ENCODE peak calls at places on chromosomes 2 and 18, in seven cellular contexts. One of them, this sample, is unnamed.
A peak's percentile ranks its signal among the peaks of the same experiment; 100 is the strongest.

GRCh38 chr2:224997802-224998201 is 44.5 kb downstream of the DOCK10 start:
- DNase-seq in upper lobe of right lung: no peak
- DNase-seq in DMS 273 treated with DMSO at 0.1 percent for 48 hours: no peak
- DNase-seq in T-cell: no peak
- DNase-seq in COR-L47: no peak
- DNase-seq in NCI-H510A treated with DMSO at 0.1 percent for 48 hours: no peak
- DNase-seq in NAMALWA: no peak
- DNase-seq in this sample: no peak

GRCh38 chr2:120685403-120686297 is 50.0 kb upstream of the GLI2 start:
- DNase-seq in upper lobe of right lung: peak; percentile 47
- DNase-seq in NCI-H510A treated with DMSO at 0.1 percent for 48 hours: no peak
- DNase-seq in NAMALWA: no peak
- DNase-seq in COR-L47: no peak
- DNase-seq in DMS 273 treated with DMSO at 0.1 percent for 48 hours: no peak
- DNase-seq in T-cell: no peak
- DNase-seq in this sample: no peak

GRCh38 chr2:170276056-170276455 is 98.1 kb downstream of the MYO3B start:
- DNase-seq in NAMALWA: no peak
- DNase-seq in COR-L47: no peak
- DNase-seq in T-cell: no peak
- DNase-seq in DMS 273 treated with DMSO at 0.1 percent for 48 hours: no peak
- DNase-seq in NCI-H510A treated with DMSO at 0.1 percent for 48 hours: no peak
- DNase-seq in upper lobe of right lung: no peak
- DNase-seq in this sample: no peak

GRCh38 chr2:16756831-16757644 is 91.4 kb upstream of the CYRIA start:
- DNase-seq in upper lobe of right lung: peak; percentile 85
- DNase-seq in NCI-H510A treated with DMSO at 0.1 percent for 48 hours: peak; percentile 78
- DNase-seq in COR-L47: peak; percentile 41
- DNase-seq in NAMALWA: peak; percentile 81
- DNase-seq in T-cell: peak; percentile 45
- DNase-seq in DMS 273 treated with DMSO at 0.1 percent for 48 hours: no peak
- DNase-seq in this sample: peak; percentile 48

GRCh38 chr2:20616341-20616871 is 34.5 kb downstream of the HS1BP3 start:
- DNase-seq in upper lobe of right lung: peak; percentile 48
- DNase-seq in NAMALWA: no peak
- DNase-seq in DMS 273 treated with DMSO at 0.1 percent for 48 hours: no peak
- DNase-seq in NCI-H510A treated with DMSO at 0.1 percent for 48 hours: no peak
- DNase-seq in T-cell: no peak
- DNase-seq in COR-L47: no peak
- DNase-seq in this sample: no peak

GRCh38 chr2:19538411-19538963 is 180.1 kb upstream of the OSR1 start:
- DNase-seq in NCI-H510A treated with DMSO at 0.1 percent for 48 hours: no peak
- DNase-seq in DMS 273 treated with DMSO at 0.1 percent for 48 hours: no peak
- DNase-seq in upper lobe of right lung: no peak
- DNase-seq in T-cell: no peak
- DNase-seq in NAMALWA: no peak
- DNase-seq in COR-L47: no peak
- DNase-seq in this sample: no peak

GRCh38 chr2:182078988-182079602 is 93.4 kb downstream of the PPP1R1C start:
- DNase-seq in upper lobe of right lung: no peak
- DNase-seq in NCI-H510A treated with DMSO at 0.1 percent for 48 hours: peak; percentile 57
- DNase-seq in DMS 273 treated with DMSO at 0.1 percent for 48 hours: no peak
- DNase-seq in COR-L47: no peak
- DNase-seq in T-cell: no peak
- DNase-seq in NAMALWA: no peak
- DNase-seq in this sample: no peak

GRCh38 chr2:168107322-168107721 is 140.1 kb downstream of the STK39 start:
- DNase-seq in T-cell: no peak
- DNase-seq in NAMALWA: no peak
- DNase-seq in NCI-H510A treated with DMSO at 0.1 percent for 48 hours: no peak
- DNase-seq in upper lobe of right lung: no peak
- DNase-seq in COR-L47: no peak
- DNase-seq in DMS 273 treated with DMSO at 0.1 percent for 48 hours: no peak
- DNase-seq in this sample: no peak

GRCh38 chr18:74516271-74517235 is 17.7 kb upstream of the CNDP1 start:
- DNase-seq in NAMALWA: no peak
- DNase-seq in COR-L47: no peak
- DNase-seq in T-cell: no peak
- DNase-seq in NCI-H510A treated with DMSO at 0.1 percent for 48 hours: no peak
- DNase-seq in DMS 273 treated with DMSO at 0.1 percent for 48 hours: no peak
- DNase-seq in upper lobe of right lung: no peak
- DNase-seq in this sample: no peak

GRCh38 chr2:232330068-232330999 is 48.2 kb upstream of the ALPP start:
- DNase-seq in COR-L47: no peak
- DNase-seq in DMS 273 treated with DMSO at 0.1 percent for 48 hours: no peak
- DNase-seq in T-cell: no peak
- DNase-seq in NAMALWA: no peak
- DNase-seq in upper lobe of right lung: peak; percentile 53
- DNase-seq in NCI-H510A treated with DMSO at 0.1 percent for 48 hours: no peak
- DNase-seq in this sample: no peak

GRCh38 chr2:241309684-241310117 is 5.8 kb downstream of the HDLBP start:
- DNase-seq in COR-L47: no peak
- DNase-seq in NAMALWA: peak; percentile 60
- DNase-seq in upper lobe of right lung: no peak
- DNase-seq in T-cell: peak; percentile 46
- DNase-seq in NCI-H510A treated with DMSO at 0.1 percent for 48 hours: no peak
- DNase-seq in DMS 273 treated with DMSO at 0.1 percent for 48 hours: no peak
- DNase-seq in this sample: peak; percentile 52

GRCh38 chr2:43165378-43166025 is 60.9 kb downstream of the ZFP36L2 start:
- DNase-seq in upper lobe of right lung: no peak
- DNase-seq in NCI-H510A treated with DMSO at 0.1 percent for 48 hours: no peak
- DNase-seq in T-cell: no peak
- DNase-seq in DMS 273 treated with DMSO at 0.1 percent for 48 hours: no peak
- DNase-seq in NAMALWA: peak; percentile 22
- DNase-seq in COR-L47: no peak
- DNase-seq in this sample: no peak

GRCh38 chr2:195664528-195664927 is 7.5 kb downstream of the SLC39A10 start:
- DNase-seq in DMS 273 treated with DMSO at 0.1 percent for 48 hours: no peak
- DNase-seq in upper lobe of right lung: no peak
- DNase-seq in T-cell: no peak
- DNase-seq in COR-L47: no peak
- DNase-seq in NAMALWA: no peak
- DNase-seq in NCI-H510A treated with DMSO at 0.1 percent for 48 hours: no peak
- DNase-seq in this sample: no peak

GRCh38 chr2:105952131-105952530 is 207.4 kb downstream of the NCK2 start:
- DNase-seq in NCI-H510A treated with DMSO at 0.1 percent for 48 hours: no peak
- DNase-seq in DMS 273 treated with DMSO at 0.1 percent for 48 hours: no peak
- DNase-seq in COR-L47: peak; percentile 25
- DNase-seq in upper lobe of right lung: no peak
- DNase-seq in NAMALWA: no peak
- DNase-seq in T-cell: no peak
- DNase-seq in this sample: no peak

GRCh38 chr2:23508066-23508390 is 123.0 kb downstream of the KLHL29 start:
- DNase-seq in T-cell: no peak
- DNase-seq in COR-L47: no peak
- DNase-seq in upper lobe of right lung: no peak
- DNase-seq in DMS 273 treated with DMSO at 0.1 percent for 48 hours: no peak
- DNase-seq in NCI-H510A treated with DMSO at 0.1 percent for 48 hours: no peak
- DNase-seq in NAMALWA: no peak
- DNase-seq in this sample: no peak

This sample was measured in effector memory CD8-positive, alpha-beta T cell.